ENCODE peak calls at places on chromosomes 3 and 15, in six cellular contexts. O is GM20000; E is CD8-positive, alpha-beta T cell; J is H7; Y is KG1; H is upper lobe of right lung. P is an unnamed sample.

GRCh38 chr3:160379628-160380214 is 19.3 kb downstream of the IFT80 start:
- DNase-seq in E (no peak), O (no peak), Y (no peak), J (no peak), H (no peak), P (no peak)

GRCh38 chr3:14374444-14374883 is 27.9 kb upstream of the SLC6A6 start:
- DNase-seq in O (no peak), J (peak), E (no peak), H (peak), Y (no peak), P (peak)

GRCh38 chr15:74775894-74776293 is 6.0 kb upstream of the CSK start:
- DNase-seq in O (no peak), J (no peak), Y (no peak), E (no peak), H (no peak), P (no peak)

GRCh38 chr3:20054549-20054987 is 14.3 kb downstream of the KAT2B start:
- DNase-seq in J (no peak), H (no peak), Y (peak), O (peak), E (peak), P (peak)

GRCh38 chr15:28125673-28126651 is 26.8 kb upstream of the OCA2 start:
- DNase-seq in Y (no peak), J (peak), E (no peak), H (peak), O (peak), P (peak)

GRCh38 chr15:77021803-77022381 is 27.0 kb downstream of the PSTPIP1 start:
- DNase-seq in O (peak), J (no peak), H (peak), Y (no peak), E (peak), P (peak)

GRCh38 chr15:79680721-79681120 is 216.1 kb downstream of the MTHFS start:
- DNase-seq in O (peak), E (no peak), Y (no peak), H (no peak), J (peak), P (peak)

GRCh38 chr3:72862314-72863090 is 14.3 kb upstream of the SHQ1 start:
- DNase-seq in O (no peak), E (no peak), Y (no peak), J (no peak), H (no peak), P (no peak)

GRCh38 chr15:99174567-99174966 is 69.7 kb downstream of the SYNM start:
- DNase-seq in J (no peak), Y (no peak), O (no peak), E (no peak), H (no peak), P (no peak)

GRCh38 chr15:57769266-57769665 is 62.8 kb downstream of the POLR2M start:
- DNase-seq in O (no peak), H (no peak), Y (no peak), E (no peak), J (no peak), P (peak)

GRCh38 chr3:52779411-52780297 is 2.3 kb downstream of the ITIH1 start:
- DNase-seq in H (peak), E (no peak), O (peak), Y (no peak), J (peak), P (no peak)

GRCh38 chr15:33395376-33395775 is 84.6 kb downstream of the RYR3 start:
- DNase-seq in J (no peak), H (no peak), O (no peak), Y (no peak), E (no peak), P (no peak)

GRCh38 chr3:100029689-100030088 is 84.6 kb downstream of the FILIP1L start:
- DNase-seq in J (no peak), Y (no peak), H (no peak), O (peak), E (no peak), P (no peak)

GRCh38 chr3:106413683-106414082 is 544.9 kb upstream of the CBLB start:
- DNase-seq in Y (no peak), J (no peak), E (no peak), H (no peak), O (no peak), P (no peak)

GRCh38 chr3:171353423-171353822 is 106.8 kb downstream of the TNIK start:
- DNase-seq in O (no peak), H (no peak), J (no peak), Y (no peak), E (no peak), P (peak)

GRCh38 chr15:57395292-57395691 is 19.0 kb downstream of the CGNL1 start:
- DNase-seq in Y (no peak), O (no peak), J (no peak), E (no peak), H (no peak), P (peak)

GRCh38 chr3:153151037-153151436 is 11.0 kb upstream of the RAP2B start:
- DNase-seq in H (no peak), J (no peak), O (no peak), Y (no peak), E (no peak), P (no peak)

GRCh38 chr15:55741592-55742497 is 1.1 kb downstream of the PRTG start:
- DNase-seq in J (peak), E (no peak), O (peak), H (peak), Y (no peak), P (no peak)

GRCh38 chr3:145089337-145089736 is 1071.6 kb downstream of the PLOD2 start:
- DNase-seq in E (no peak), Y (no peak), O (no peak), H (no peak), J (no peak), P (no peak)

GRCh38 chr3:181292984-181293383 is 303.4 kb upstream of the DNAJC19 start:
- DNase-seq in H (no peak), J (no peak), E (no peak), O (no peak), Y (no peak), P (no peak)

GRCh38 chr3:57206423-57206822 is 6.6 kb upstream of the HESX1 start:
- DNase-seq in E (no peak), O (peak), H (no peak), J (no peak), Y (no peak), P (no peak)

GRCh38 chr15:34582461-34583357 is 742 bp downstream of the GOLGA8B start:
- DNase-seq in E (peak), J (peak), H (peak), Y (peak), O (peak), P (peak)

GRCh38 chr3:62601238-62601856 is 228.0 kb upstream of the FEZF2 start:
- DNase-seq in J (no peak), Y (no peak), O (no peak), H (no peak), E (no peak), P (peak)

GRCh38 chr15:62779041-62779810 is 263.3 kb upstream of the TPM1 start:
- DNase-seq in Y (no peak), J (no peak), O (no peak), H (no peak), E (no peak), P (peak)

P was measured in EH.